ENCODE peak calls at places on chromosomes 4 and X, in six cellular contexts. T, Z, S, J, E and U are unnamed samples.

GRCh38 chr4:108978066-108978465 is 215.2 kb upstream of the ETNPPL start:
- DNase-seq in T (no peak), Z (no peak), S (no peak), J (no peak), E (no peak), U (no peak)

GRCh38 chr4:20028694-20029093 is 223.0 kb upstream of the SLIT2 start:
- DNase-seq in T (no peak), Z (no peak), S (no peak), J (peak; percentile 79), E (no peak), U (no peak)

GRCh38 chr4:13541720-13542576 is 2.4 kb downstream of the NKX3-2 start:
- DNase-seq in T (no peak), Z (no peak), S (no peak), J (no peak), E (peak; percentile 78), U (peak; percentile 69)

GRCh38 chr4:136864580-136865185 is 667.6 kb downstream of the PCDH18 start:
- DNase-seq in T (peak; percentile 69), Z (no peak), S (no peak), J (peak; percentile 79), E (no peak), U (peak; percentile 79)

GRCh38 chr4:187993827-187994226 is 1.7 kb upstream of the ZFP42 start:
- DNase-seq in T (peak; percentile 63), Z (no peak), S (no peak), J (peak; percentile 49), E (no peak), U (peak; percentile 58)

GRCh38 chr4:113998531-113998930 is 19.1 kb upstream of the ARSJ start:
- DNase-seq in T (no peak), Z (no peak), S (no peak), J (no peak), E (no peak), U (no peak)

GRCh38 chrX:122972604-122973003 is 211.5 kb upstream of the GRIA3 start:
- DNase-seq in T (no peak), Z (no peak), S (no peak), J (no peak), E (no peak), U (no peak)

GRCh38 chr4:114673306-114673705 is 74.7 kb downstream of the UGT8 start:
- DNase-seq in T (no peak), Z (no peak), S (no peak), J (no peak), E (no peak), U (no peak)

GRCh38 chr4:105978684-105979296 is 83.5 kb downstream of the NPNT start:
- DNase-seq in T (no peak), Z (no peak), S (peak; percentile 54), J (peak; percentile 60), E (no peak), U (no peak)

GRCh38 chr4:73668806-73669205 is 48.6 kb upstream of the RASSF6 start:
- DNase-seq in T (no peak), Z (no peak), S (no peak), J (no peak), E (no peak), U (no peak)

GRCh38 chr4:152577708-152578421 is 42.0 kb upstream of the FBXW7 start:
- DNase-seq in T (no peak), Z (no peak), S (no peak), J (no peak), E (no peak), U (no peak)

GRCh38 chr4:80153800-80154546 is 43.3 kb upstream of the PRDM8 start:
- DNase-seq in T (no peak), Z (no peak), S (no peak), J (no peak), E (no peak), U (no peak)

GRCh38 chrX:118694628-118695027 is 32.8 kb upstream of the IL13RA1 start:
- DNase-seq in T (no peak), Z (no peak), S (no peak), J (no peak), E (no peak), U (no peak)

GRCh38 chr4:145840162-145840768 is 98.4 kb downstream of the ZNF827 start:
- DNase-seq in T (peak; percentile 27), Z (no peak), S (no peak), J (peak; percentile 82), E (no peak), U (no peak)

GRCh38 chrX:57367649-57368048 is 81.1 kb downstream of the FAAH2 start:
- DNase-seq in T (no peak), Z (no peak), S (no peak), J (no peak), E (no peak), U (no peak)

GRCh38 chr4:131644619-131645018 is 1504.5 kb upstream of the PCDH10 start:
- DNase-seq in T (peak; percentile 42), Z (no peak), S (no peak), J (peak; percentile 38), E (no peak), U (peak; percentile 64)

GRCh38 chrX:111270339-111270738 is at the start of gene CAPN6:
- DNase-seq in T (peak; percentile 32), Z (no peak), S (no peak), J (peak; percentile 14), E (no peak), U (peak; percentile 77)

GRCh38 chr4:139887962-139888735 is 222.5 kb downstream of the MGST2 start:
- DNase-seq in T (no peak), Z (no peak), S (no peak), J (peak; percentile 26), E (no peak), U (no peak)

GRCh38 chr4:107258359-107258758 is 222.2 kb upstream of the DKK2 start:
- DNase-seq in T (no peak), Z (no peak), S (no peak), J (peak; percentile 4), E (no peak), U (no peak)

GRCh38 chrX:40152706-40153334 is 55.1 kb upstream of the BCOR start:
- DNase-seq in T (peak; percentile 66), Z (no peak), S (no peak), J (peak; percentile 50), E (peak; percentile 77), U (peak; percentile 62)

GRCh38 chr4:89306486-89307184 is 965 bp downstream of the GPRIN3 start:
- DNase-seq in T (no peak), Z (no peak), S (no peak), J (no peak), E (no peak), U (no peak)

GRCh38 chr4:163493643-163494359 is 689 bp upstream of the TMA16 start:
- DNase-seq in T (peak; percentile 13), Z (no peak), S (peak; percentile 41), J (no peak), E (no peak), U (no peak)

GRCh38 chrX:77162777-77163176 is 284.4 kb upstream of the FGF16 start:
- DNase-seq in T (no peak), Z (no peak), S (no peak), J (no peak), E (no peak), U (no peak)

GRCh38 chr4:1200425-1201035 is 28.1 kb upstream of the SPON2 start:
- DNase-seq in T (peak; percentile 5), Z (peak; percentile 17), S (peak; percentile 18), J (no peak), E (peak; percentile 96), U (no peak)

GRCh38 chr4:14265651-14266050 is 638.1 kb upstream of the BOD1L1 start:
- DNase-seq in T (no peak), Z (no peak), S (no peak), J (peak; percentile 4), E (no peak), U (no peak)

GRCh38 chr4:143609492-143609891 is 91.0 kb downstream of the FREM3 start:
- DNase-seq in T (no peak), Z (no peak), S (no peak), J (no peak), E (no peak), U (no peak)

DNA sequence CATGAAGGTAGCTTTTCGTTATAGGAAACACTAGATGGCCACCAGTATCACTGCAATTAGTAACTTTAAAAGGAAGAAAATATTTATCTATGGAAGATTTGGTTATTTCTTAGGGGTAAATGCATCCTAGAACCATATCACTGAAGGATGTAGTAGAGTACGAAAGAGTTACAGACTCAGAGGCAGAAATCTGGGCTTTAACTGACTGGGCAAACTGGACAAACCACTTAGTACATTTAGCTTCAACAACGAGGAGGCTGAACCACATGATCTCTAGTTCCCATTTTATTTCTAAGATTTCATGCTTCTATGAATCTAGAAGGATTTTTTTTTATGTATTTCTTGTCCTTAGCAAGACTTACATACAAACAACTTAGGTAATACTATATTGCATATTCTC is 93.0 kb downstream of the SMARCA5 start:
- DNase-seq in T (no peak), Z (no peak), S (no peak), J (peak; percentile 14), E (no peak), U (no peak)
- H3K9me3 ChIP-seq in T (no peaks in the 10 kb centered on the region), Z (no peaks in the 10 kb centered on the region), S (no peaks in the 10 kb centered on the region), J (no peaks in the 10 kb centered on the region), E (no peaks in the 10 kb centered on the region), U (no peaks in the 10 kb centered on the region)

GRCh38 chr4:52045028-52045427 is 6.1 kb upstream of the SPATA18 start:
- DNase-seq in T (no peak), Z (no peak), S (no peak), J (no peak), E (no peak), U (no peak)
- H3K9me3 ChIP-seq in T (peaks cover 2% of the 10 kb centered on the region), Z (no peaks in the 10 kb centered on the region), S (no peaks in the 10 kb centered on the region), J (no peaks in the 10 kb centered on the region), E (no peaks in the 10 kb centered on the region), U (peaks cover 4% of the 10 kb centered on the region)

GRCh38 chrX:149476513-149476912 is 28.6 kb downstream of the IDS start:
- DNase-seq in T (no peak), Z (no peak), S (no peak), J (no peak), E (no peak), U (no peak)

GRCh38 chrX:149473092-149473491 is 32.0 kb downstream of the IDS start:
- DNase-seq in T (no peak), Z (no peak), S (no peak), J (no peak), E (no peak), U (no peak)

GRCh38 chrX:149470960-149471359 is 34.1 kb downstream of the IDS start:
- DNase-seq in T (peak; percentile 91), Z (peak; percentile 46), S (peak; percentile 58), J (peak; percentile 85), E (peak; percentile 80), U (peak; percentile 81)

GRCh38 chrX:149472620-149473019 is 32.5 kb downstream of the IDS start:
- DNase-seq in T (no peak), Z (no peak), S (no peak), J (peak; percentile 32), E (no peak), U (no peak)

GRCh38 chrX:149473966-149474365 is 31.1 kb downstream of the IDS start:
- DNase-seq in T (no peak), Z (no peak), S (no peak), J (no peak), E (no peak), U (no peak)
- H3K9me3 ChIP-seq in T (no peaks in the 10 kb centered on the region), Z (no peaks in the 10 kb centered on the region), S (no peaks in the 10 kb centered on the region), J (no peaks in the 10 kb centered on the region), E (no peaks in the 10 kb centered on the region), U (no peaks in the 10 kb centered on the region)

GRCh38 chr4:181137351-181137750 is 1105.9 kb upstream of the TENM3 start:
- DNase-seq in T (no peak), Z (no peak), S (no peak), J (no peak), E (no peak), U (no peak)

GRCh38 chr4:181140037-181140603 is 1103.1 kb upstream of the TENM3 start:
- DNase-seq in T (no peak), Z (no peak), S (no peak), J (no peak), E (no peak), U (no peak)

GRCh38 chr4:181143241-181143854 is 1099.9 kb upstream of the TENM3 start:
- DNase-seq in T (peak; percentile 86), Z (peak; percentile 83), S (peak; percentile 81), J (peak; percentile 72), E (peak; percentile 85), U (peak; percentile 82)

GRCh38 chr4:181138116-181138515 is 1105.1 kb upstream of the TENM3 start:
- DNase-seq in T (no peak), Z (no peak), S (no peak), J (no peak), E (no peak), U (no peak)
- H3K9me3 ChIP-seq in T (no peaks in the 10 kb centered on the region), Z (no peaks in the 10 kb centered on the region), S (no peaks in the 10 kb centered on the region), J (no peaks in the 10 kb centered on the region), E (no peaks in the 10 kb centered on the region), U (no peaks in the 10 kb centered on the region)